ENCODE peak calls at places on chromosome 12, in nine cellular contexts. I, M, R, L, J, A, U, C and F are unnamed samples. For H3K4me1, the result is how much of the 10 kb centered on the place peaks cover.

GRCh38 chr12:20011200-20011599 is 357.1 kb upstream of the PDE3A start:
- DNase-seq in I (no peak), M (no peak), R (no peak), L (no peak), J (no peak), A (no peak), U (no peak), C (no peak), F (peak)

GRCh38 chr12:53044052-53044581 is 5.7 kb upstream of the TNS2 start:
- DNase-seq in I (peak), M (no peak), R (no peak), L (no peak), J (peak), A (no peak), U (no peak), C (no peak), F (peak)

GRCh38 chr12:2240984-2241383 is 188.2 kb downstream of the CACNA1C start:
- DNase-seq in I (no peak), M (no peak), R (no peak), L (no peak), J (no peak), A (no peak), U (no peak), C (no peak), F (no peak)

GRCh38 chr12:53424626-53425514 is 1.2 kb downstream of the AMHR2 start:
- DNase-seq in I (no peak), M (peak), R (no peak), L (peak), J (no peak), A (no peak), U (no peak), C (no peak), F (no peak)

GRCh38 chr12:54162741-54163140 is 26.0 kb downstream of the SMUG1 start:
- DNase-seq in I (no peak), M (peak), R (no peak), L (no peak), J (no peak), A (no peak), U (no peak), C (no peak), F (no peak)

GRCh38 chr12:53232641-53233538 is 881 bp upstream of the RARG start:
- DNase-seq in I (peak), M (peak), R (peak), L (peak), J (no peak), A (no peak), U (peak), C (no peak), F (peak)

GRCh38 chr12:97300921-97301320 is 161.7 kb upstream of the RMST start:
- DNase-seq in I (no peak), M (no peak), R (no peak), L (no peak), J (no peak), A (no peak), U (no peak), C (no peak), F (no peak)

GRCh38 chr12:1216560-1216959 is 225.5 kb downstream of the ERC1 start:
- DNase-seq in I (no peak), M (no peak), R (no peak), L (no peak), J (no peak), A (no peak), U (no peak), C (no peak), F (no peak)

GRCh38 chr12:19746471-19746870 is 307.2 kb downstream of the AEBP2 start:
- DNase-seq in I (no peak), M (no peak), R (no peak), L (no peak), J (no peak), A (no peak), U (no peak), C (no peak), F (no peak)

GRCh38 chr12:109734219-109735000 is 20.8 kb downstream of the FAM222A start:
- DNase-seq in I (peak), M (peak), R (peak), L (peak), J (peak), A (no peak), U (no peak), C (no peak), F (no peak)

GRCh38 chr12:65274873-65275272 is 3.6 kb upstream of the MSRB3 start:
- DNase-seq in I (no peak), M (no peak), R (no peak), L (no peak), J (no peak), A (no peak), U (no peak), C (no peak), F (no peak)

GRCh38 chr12:93149228-93149627 is 220.1 kb upstream of the EEA1 start:
- DNase-seq in I (no peak), M (no peak), R (no peak), L (no peak), J (no peak), A (no peak), U (no peak), C (no peak), F (no peak)

GRCh38 chr12:107429006-107429698 is 256.4 kb upstream of the PWP1 start:
- DNase-seq in I (no peak), M (no peak), R (peak), L (no peak), J (no peak), A (no peak), U (no peak), C (no peak), F (peak)

GRCh38 chr12:121248611-121249010 is 38.7 kb downstream of the P2RX4 start:
- DNase-seq in I (no peak), M (no peak), R (peak), L (no peak), J (no peak), A (no peak), U (no peak), C (no peak), F (no peak)

GRCh38 chr12:25995906-25996305 is 37.4 kb downstream of the RASSF8 start:
- DNase-seq in I (no peak), M (no peak), R (no peak), L (no peak), J (no peak), A (no peak), U (peak), C (peak), F (no peak)

GRCh38 chr12:93785262-93786010 is 108.3 kb downstream of the CRADD start:
- DNase-seq in I (no peak), M (peak), R (no peak), L (peak), J (no peak), A (peak), U (peak), C (peak), F (no peak)

GRCh38 chr12:2581293-2582045 is 213.3 kb upstream of the FKBP4 start:
- DNase-seq in I (no peak), M (no peak), R (no peak), L (no peak), J (no peak), A (no peak), U (no peak), C (no peak), F (no peak)

GRCh38 chr12:18141583-18141982 is 51.6 kb upstream of the RERGL start:
- DNase-seq in I (no peak), M (no peak), R (no peak), L (no peak), J (no peak), A (no peak), U (peak), C (no peak), F (no peak)

GRCh38 chr12:124655317-124656213 is 88.2 kb upstream of the NCOR2 start:
- DNase-seq in I (peak), M (peak), R (peak), L (peak), J (no peak), A (peak), U (peak), C (peak), F (peak)

GRCh38 chr12:21476949-21477348 is 24.5 kb downstream of the RECQL start:
- DNase-seq in I (no peak), M (no peak), R (no peak), L (no peak), J (no peak), A (no peak), U (peak), C (no peak), F (no peak)

GRCh38 chr12:105363890-105364289 is 33.4 kb downstream of the C12orf75 start:
- DNase-seq in I (no peak), M (no peak), R (no peak), L (no peak), J (no peak), A (no peak), U (no peak), C (no peak), F (no peak)

GRCh38 chr12:52204931-52205505 is 13.2 kb upstream of the KRT80 start:
- DNase-seq in I (peak), M (peak), R (no peak), L (peak), J (peak), A (no peak), U (no peak), C (no peak), F (no peak)

GRCh38 chr12:32863128-32863527 is 33.4 kb downstream of the PKP2 start:
- DNase-seq in I (no peak), M (no peak), R (no peak), L (no peak), J (no peak), A (no peak), U (no peak), C (no peak), F (no peak)

GRCh38 chr12:22116376-22116775 is 70.4 kb downstream of the CMAS start:
- DNase-seq in I (no peak), M (no peak), R (no peak), L (no peak), J (no peak), A (no peak), U (no peak), C (no peak), F (no peak)

GRCh38 chr12:93461503-93461902 is 5.8 kb upstream of the MRPL42 start:
- DNase-seq in I (no peak), M (no peak), R (no peak), L (no peak), J (no peak), A (no peak), U (no peak), C (no peak), F (no peak)

GRCh38 chr12:52896190-52897100 is 8.4 kb downstream of the KRT8 start:
- DNase-seq in I (no peak), M (no peak), R (no peak), L (no peak), J (no peak), A (no peak), U (no peak), C (no peak), F (peak)

GRCh38 chr12:82793882-82794281 is 107.2 kb downstream of the TMTC2 start:
- DNase-seq in I (no peak), M (no peak), R (no peak), L (no peak), J (no peak), A (no peak), U (no peak), C (no peak), F (no peak)

GRCh38 chr12:66679441-66680069 is 679 bp upstream of the GRIP1 start:
- DNase-seq in I (no peak), M (no peak), R (no peak), L (no peak), J (no peak), A (no peak), U (no peak), C (no peak), F (no peak)

GRCh38 chr12:18443768-18444437 is 182.6 kb downstream of the PIK3C2G start:
- DNase-seq in I (no peak), M (no peak), R (no peak), L (no peak), J (no peak), A (no peak), U (no peak), C (no peak), F (no peak)

GRCh38 chr12:59111873-59112272 is 191.6 kb upstream of the LRIG3 start:
- DNase-seq in I (no peak), M (no peak), R (no peak), L (no peak), J (no peak), A (no peak), U (no peak), C (no peak), F (no peak)

GRCh38 chr12:52568111-52568510 is 5.5 kb downstream of the KRT74 start:
- DNase-seq in I (no peak), M (no peak), R (no peak), L (peak), J (no peak), A (no peak), U (no peak), C (no peak), F (no peak)

GRCh38 chr12:113359133-113359938 is 949 bp downstream of the PLBD2 start:
- DNase-seq in I (peak), M (no peak), R (no peak), L (peak), J (no peak), A (no peak), U (peak), C (no peak), F (peak)

GRCh38 chr12:105581420-105581819 is 250.9 kb downstream of the C12orf75 start:
- DNase-seq in I (no peak), M (no peak), R (no peak), L (no peak), J (no peak), A (no peak), U (no peak), C (no peak), F (no peak)

GRCh38 chr12:53205747-53206146 is 1.3 kb downstream of the ITGB7 start:
- DNase-seq in I (no peak), M (no peak), R (peak), L (peak), J (no peak), A (no peak), U (peak), C (peak), F (no peak)

GRCh38 chr12:85951823-85952222 is 77.7 kb downstream of the NTS start:
- DNase-seq in I (no peak), M (no peak), R (no peak), L (no peak), J (no peak), A (no peak), U (peak), C (no peak), F (no peak)

GRCh38 chr12:123398177-123398916 is 14.4 kb downstream of the KMT5A start:
- DNase-seq in I (peak), M (no peak), R (peak), L (peak), J (no peak), A (no peak), U (peak), C (no peak), F (peak)

GRCh38 chr12:23359975-23360638 is 589.4 kb downstream of the SOX5 start:
- DNase-seq in I (no peak), M (no peak), R (no peak), L (no peak), J (no peak), A (no peak), U (no peak), C (no peak), F (no peak)

GRCh38 chr12:3204143-3204542 is 127.0 kb downstream of the TSPAN9 start:
- DNase-seq in I (no peak), M (no peak), R (no peak), L (no peak), J (no peak), A (no peak), U (no peak), C (no peak), F (no peak)

GRCh38 chr12:48979602-48980388 is 1.7 kb downstream of the WNT1 start:
- DNase-seq in I (no peak), M (no peak), R (peak), L (no peak), J (no peak), A (no peak), U (no peak), C (no peak), F (no peak)

GRCh38 chr12:24898606-24899005 is 50.3 kb downstream of the BCAT1 start:
- DNase-seq in I (no peak), M (no peak), R (no peak), L (no peak), J (no peak), A (no peak), U (no peak), C (no peak), F (no peak)

DNA sequence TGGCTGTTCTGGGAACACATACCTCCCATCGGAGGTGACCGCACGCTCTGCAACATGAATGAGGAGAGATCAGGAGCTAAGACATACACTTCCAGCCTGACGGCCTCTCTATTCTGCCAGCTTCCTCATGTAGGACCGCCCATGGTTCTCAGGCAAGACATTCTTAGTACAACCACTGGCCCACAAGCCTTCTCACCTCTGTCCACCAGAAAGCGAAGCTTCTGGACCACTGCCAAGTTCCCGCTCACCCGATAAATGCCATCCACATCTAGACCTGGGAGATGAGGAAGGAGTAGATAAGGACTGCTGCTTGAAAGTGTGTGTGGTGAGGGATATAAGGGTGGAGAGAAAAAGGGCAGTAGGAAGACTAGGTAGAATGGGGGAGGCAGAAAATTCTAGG is 5.2 kb downstream of the ARHGAP9 start:
- DNase-seq in I (no peak), M (no peak), R (no peak), L (peak), J (no peak), A (no peak), U (no peak), C (no peak), F (no peak)
- H3K4me1 ChIP-seq in I (under half), M (under half), R (under half), L (under half), J (under half), A (under half), U (under half), C (under half), F (under half)

GRCh38 chr12:45234134-45234865 is 18.4 kb downstream of the ANO6 start:
- DNase-seq in I (no peak), M (peak), R (no peak), L (no peak), J (no peak), A (no peak), U (peak), C (peak), F (no peak)
- H3K4me1 ChIP-seq in I (half or more), M (under half), R (under half), L (under half), J (under half), A (under half), U (under half), C (half or more), F (under half)

GRCh38 chr12:67993143-67993542 is 3.9 kb downstream of the IFNG-AS1 start:
- DNase-seq in I (no peak), M (no peak), R (no peak), L (no peak), J (no peak), A (no peak), U (no peak), C (no peak), F (no peak)

GRCh38 chr12:67998379-67998778 is 9.1 kb downstream of the IFNG-AS1 start:
- DNase-seq in I (no peak), M (no peak), R (no peak), L (no peak), J (no peak), A (no peak), U (no peak), C (no peak), F (no peak)

GRCh38 chr12:67991158-67991557 is 1.9 kb downstream of the IFNG-AS1 start:
- DNase-seq in I (no peak), M (no peak), R (no peak), L (no peak), J (no peak), A (no peak), U (no peak), C (no peak), F (no peak)

GRCh38 chr12:67996347-67996746 is 7.1 kb downstream of the IFNG-AS1 start:
- DNase-seq in I (no peak), M (no peak), R (no peak), L (no peak), J (no peak), A (no peak), U (no peak), C (no peak), F (no peak)

GRCh38 chr12:67994046-67994445 is 4.8 kb downstream of the IFNG-AS1 start:
- DNase-seq in I (no peak), M (no peak), R (no peak), L (no peak), J (no peak), A (no peak), U (no peak), C (no peak), F (no peak)
- H3K4me1 ChIP-seq in I (under half), M (under half), R (under half), L (under half), J (under half), A (under half), U (under half), C (under half), F (under half)

GRCh38 chr12:69500631-69501030 is 30.4 kb downstream of the FRS2 start:
- DNase-seq in I (no peak), M (no peak), R (no peak), L (no peak), J (no peak), A (no peak), U (no peak), C (peak), F (no peak)
- H3K4me1 ChIP-seq in I (half or more), M (under half), R (under half), L (under half), J (under half), A (under half), U (under half), C (half or more), F (under half)

DNA sequence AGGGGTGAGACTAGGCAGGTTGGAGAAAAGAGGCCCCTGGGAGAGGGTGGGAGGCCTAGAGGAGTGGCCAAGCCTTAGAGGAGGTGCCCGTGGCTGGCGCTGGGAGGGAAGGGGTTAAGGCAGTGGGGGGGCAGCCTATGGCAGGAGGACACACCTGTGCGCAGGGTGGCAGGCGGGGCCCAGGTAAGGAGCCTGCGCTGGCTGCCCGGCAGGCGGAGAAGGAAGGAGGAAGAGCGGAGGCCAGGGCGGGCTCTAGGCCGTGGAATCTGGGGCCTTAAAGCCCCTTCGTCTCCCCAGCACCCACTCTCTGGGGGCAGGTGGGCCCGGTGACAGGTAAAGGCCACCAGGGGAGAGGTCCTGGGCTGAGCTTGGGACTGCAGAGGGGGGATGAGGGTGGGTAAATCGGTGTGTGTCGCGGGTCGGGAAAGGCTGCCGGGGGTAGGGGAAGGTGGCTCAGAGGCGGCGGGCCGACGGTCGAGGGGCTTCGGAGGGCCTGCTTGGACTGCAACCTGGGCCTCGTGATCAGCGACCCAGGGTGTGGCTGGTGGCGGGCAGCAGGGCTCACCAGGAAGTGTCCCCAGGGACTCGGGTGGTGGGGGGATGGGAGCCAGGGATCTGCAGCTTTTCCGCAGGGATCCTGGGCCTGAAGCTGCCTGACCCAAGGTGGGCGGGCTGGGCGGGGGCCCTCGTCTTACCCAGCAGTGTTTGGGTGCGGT is 7.3 kb downstream of the PHB2 start:
- DNase-seq in I (peak), M (no peak), R (peak), L (peak), J (peak), A (no peak), U (no peak), C (no peak), F (peak)
- H3K4me1 ChIP-seq in I (half or more), M (under half), R (half or more), L (under half), J (under half), A (under half), U (under half), C (under half), F (under half)

GRCh38 chr12:47825239-47825639 is 5.5 kb upstream of the HDAC7 start:
- DNase-seq in I (peak), M (no peak), R (peak), L (no peak), J (no peak), A (no peak), U (no peak), C (no peak), F (no peak)
- H3K4me1 ChIP-seq in I (half or more), M (under half), R (half or more), L (half or more), J (under half), A (under half), U (under half), C (under half), F (under half)

DNA sequence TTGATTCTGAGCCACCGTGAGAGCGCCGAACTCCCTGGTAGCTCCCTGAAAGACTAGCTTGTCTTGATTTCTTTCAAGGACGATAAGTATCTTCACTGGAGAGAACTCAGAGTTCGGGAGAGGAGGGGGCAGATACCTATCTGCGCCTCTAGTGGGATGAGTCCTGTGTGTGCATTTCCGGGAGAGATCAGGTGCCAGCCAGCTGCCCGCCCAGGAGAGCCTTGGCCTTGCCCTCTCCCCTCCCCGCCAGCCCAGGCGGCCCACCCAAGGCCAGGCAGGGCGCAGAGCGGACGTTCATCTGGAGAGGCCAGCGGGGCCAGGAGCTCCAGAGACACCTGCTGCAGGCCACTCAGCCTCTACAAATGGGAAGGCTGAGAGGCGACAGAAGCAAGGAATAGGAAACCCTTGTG is 1.0 kb downstream of the CD9 start:
- DNase-seq in I (no peak), M (peak), R (no peak), L (peak), J (peak), A (no peak), U (no peak), C (no peak), F (peak)
- H3K4me1 ChIP-seq in I (half or more), M (under half), R (under half), L (under half), J (under half), A (under half), U (under half), C (half or more), F (under half)